ENCODE peak calls at places on chromosome 1, in six cellular contexts. Q, R, E, T, K and S are unnamed samples.
A peak's percentile ranks its signal among the peaks of the same experiment; 100 is the strongest.

GRCh38 chr1:93633313-93633712 is 48.3 kb downstream of the BCAR3 start:
- DNase-seq in Q (no peak), R (no peak), E (no peak), T (no peak), K (no peak), S (no peak)

GRCh38 chr1:145846191-145846590 is 761 bp downstream of the NUDT17 start:
- DNase-seq in Q (peak; percentile 66), R (no peak), E (no peak), T (no peak), K (peak; percentile 6), S (peak; percentile 29)

GRCh38 chr1:28668956-28669719 is 554 bp downstream of the GMEB1 start:
- DNase-seq in Q (peak; percentile 58), R (peak; percentile 16), E (peak; percentile 49), T (no peak), K (peak; percentile 46), S (peak; percentile 60)

GRCh38 chr1:156233421-156234127 is 8.4 kb upstream of the BGLAP start:
- DNase-seq in Q (no peak), R (no peak), E (no peak), T (no peak), K (no peak), S (no peak)

GRCh38 chr1:43435146-43436145 is 18.3 kb downstream of the HYI start:
- DNase-seq in Q (no peak), R (no peak), E (no peak), T (peak; percentile 72), K (no peak), S (no peak)

GRCh38 chr1:27598902-27599528 is 4.9 kb downstream of the AHDC1 start:
- DNase-seq in Q (no peak), R (no peak), E (no peak), T (peak; percentile 88), K (peak; percentile 44), S (peak; percentile 90)

GRCh38 chr1:62144238-62144831 is 50.3 kb upstream of the L1TD1 start:
- DNase-seq in Q (peak; percentile 66), R (no peak), E (no peak), T (no peak), K (peak; percentile 16), S (peak; percentile 70)

GRCh38 chr1:81650741-81651140 is 150.0 kb upstream of the ADGRL2 start:
- DNase-seq in Q (no peak), R (no peak), E (no peak), T (no peak), K (no peak), S (no peak)

GRCh38 chr1:53048345-53048737 is 13.7 kb upstream of the PODN start:
- DNase-seq in Q (no peak), R (no peak), E (no peak), T (no peak), K (no peak), S (no peak)

GRCh38 chr1:17046043-17046657 is 7.7 kb downstream of the SDHB start:
- DNase-seq in Q (peak; percentile 48), R (no peak), E (no peak), T (no peak), K (peak; percentile 48), S (peak; percentile 66)

GRCh38 chr1:215032911-215033310 is 49.6 kb upstream of the KCNK2 start:
- DNase-seq in Q (no peak), R (no peak), E (no peak), T (no peak), K (no peak), S (no peak)

GRCh38 chr1:93081716-93082115 is 2.6 kb downstream of the MTF2 start:
- DNase-seq in Q (no peak), R (no peak), E (no peak), T (no peak), K (peak; percentile 69), S (peak; percentile 60)

GRCh38 chr1:99843760-99844159 is 6.4 kb upstream of the AGL start:
- DNase-seq in Q (no peak), R (no peak), E (no peak), T (no peak), K (no peak), S (no peak)

GRCh38 chr1:115781343-115781742 is 12.8 kb upstream of the CASQ2 start:
- DNase-seq in Q (no peak), R (no peak), E (no peak), T (no peak), K (peak; percentile 58), S (no peak)

GRCh38 chr1:2046225-2046917 is 3.8 kb upstream of the PRKCZ start:
- DNase-seq in Q (peak; percentile 68), R (no peak), E (no peak), T (peak; percentile 87), K (no peak), S (no peak)

GRCh38 chr1:212774584-212774983 is 17.0 kb downstream of the NSL1 start:
- DNase-seq in Q (no peak), R (no peak), E (no peak), T (no peak), K (peak; percentile 95), S (peak; percentile 84)

GRCh38 chr1:54327386-54328116 is 78.6 kb downstream of the SSBP3 start:
- DNase-seq in Q (peak; percentile 67), R (no peak), E (no peak), T (no peak), K (no peak), S (no peak)

GRCh38 chr1:189769448-189769847 is 708.2 kb downstream of the BRINP3 start:
- DNase-seq in Q (no peak), R (no peak), E (no peak), T (no peak), K (no peak), S (no peak)